ENCODE peak calls at places on chromosome 18, in ten cellular contexts. One of them, this sample, is unnamed.

GRCh38 chr18:58109251-58109650 is 65.2 kb downstream of the NEDD4L start:
- DNase-seq in endothelial cell of umbilical vein: no peak
- DNase-seq in heart left ventricle: no peak
- DNase-seq in AG04450: no peak
- DNase-seq in thyroid gland: no peak
- DNase-seq in psoas muscle: no peak
- DNase-seq in choroid plexus epithelial cell: no peak
- DNase-seq in epithelial cell of esophagus: no peak
- DNase-seq in AG10803: no peak
- DNase-seq in fibroblast of lung: no peak
- DNase-seq in this sample: no peak

GRCh38 chr18:59662008-59662701 is 35.1 kb downstream of the CCBE1 start:
- DNase-seq in choroid plexus epithelial cell: peak
- DNase-seq in fibroblast of lung: peak
- DNase-seq in endothelial cell of umbilical vein: no peak
- DNase-seq in psoas muscle: no peak
- DNase-seq in AG04450: no peak
- DNase-seq in epithelial cell of esophagus: peak
- DNase-seq in thyroid gland: no peak
- DNase-seq in AG10803: peak
- DNase-seq in heart left ventricle: no peak
- DNase-seq in this sample: peak

GRCh38 chr18:8998481-8999217 is 103.8 kb upstream of the NDUFV2 start:
- DNase-seq in endothelial cell of umbilical vein: no peak
- DNase-seq in AG10803: peak
- DNase-seq in choroid plexus epithelial cell: peak
- DNase-seq in epithelial cell of esophagus: peak
- DNase-seq in AG04450: no peak
- DNase-seq in thyroid gland: no peak
- DNase-seq in psoas muscle: no peak
- DNase-seq in fibroblast of lung: peak
- DNase-seq in heart left ventricle: no peak
- DNase-seq in this sample: no peak

GRCh38 chr18:9082763-9083510 is 19.6 kb upstream of the NDUFV2 start:
- DNase-seq in fibroblast of lung: no peak
- DNase-seq in heart left ventricle: no peak
- DNase-seq in choroid plexus epithelial cell: no peak
- DNase-seq in epithelial cell of esophagus: no peak
- DNase-seq in AG10803: no peak
- DNase-seq in AG04450: no peak
- DNase-seq in psoas muscle: no peak
- DNase-seq in endothelial cell of umbilical vein: no peak
- DNase-seq in thyroid gland: peak
- DNase-seq in this sample: no peak

GRCh38 chr18:39835303-39836030 is 2119.6 kb upstream of the PIK3C3 start:
- DNase-seq in heart left ventricle: no peak
- DNase-seq in epithelial cell of esophagus: peak
- DNase-seq in AG10803: no peak
- DNase-seq in thyroid gland: no peak
- DNase-seq in psoas muscle: no peak
- DNase-seq in fibroblast of lung: peak
- DNase-seq in endothelial cell of umbilical vein: no peak
- DNase-seq in choroid plexus epithelial cell: peak
- DNase-seq in AG04450: no peak
- DNase-seq in this sample: peak

GRCh38 chr18:34871435-34871834 is 161.3 kb downstream of the DTNA start:
- DNase-seq in fibroblast of lung: no peak
- DNase-seq in thyroid gland: no peak
- DNase-seq in AG10803: no peak
- DNase-seq in choroid plexus epithelial cell: peak
- DNase-seq in AG04450: no peak
- DNase-seq in heart left ventricle: no peak
- DNase-seq in epithelial cell of esophagus: no peak
- DNase-seq in endothelial cell of umbilical vein: no peak
- DNase-seq in psoas muscle: no peak
- DNase-seq in this sample: no peak

GRCh38 chr18:79458131-79458838 is 62.6 kb downstream of the NFATC1 start:
- DNase-seq in thyroid gland: no peak
- DNase-seq in AG10803: peak
- DNase-seq in endothelial cell of umbilical vein: peak
- DNase-seq in AG04450: peak
- DNase-seq in epithelial cell of esophagus: peak
- DNase-seq in fibroblast of lung: peak
- DNase-seq in psoas muscle: peak
- DNase-seq in heart left ventricle: peak
- DNase-seq in choroid plexus epithelial cell: peak
- DNase-seq in this sample: peak

GRCh38 chr18:76619342-76620315 is 124.6 kb upstream of the ZNF516 start:
- DNase-seq in choroid plexus epithelial cell: peak
- DNase-seq in psoas muscle: peak
- DNase-seq in epithelial cell of esophagus: peak
- DNase-seq in AG10803: peak
- DNase-seq in endothelial cell of umbilical vein: no peak
- DNase-seq in fibroblast of lung: peak
- DNase-seq in AG04450: no peak
- DNase-seq in thyroid gland: peak
- DNase-seq in heart left ventricle: peak
- DNase-seq in this sample: peak

GRCh38 chr18:77062518-77063003 is 70.0 kb downstream of the MBP start:
- DNase-seq in epithelial cell of esophagus: no peak
- DNase-seq in psoas muscle: no peak
- DNase-seq in thyroid gland: peak
- DNase-seq in AG04450: peak
- DNase-seq in AG10803: peak
- DNase-seq in choroid plexus epithelial cell: peak
- DNase-seq in heart left ventricle: no peak
- DNase-seq in endothelial cell of umbilical vein: no peak
- DNase-seq in fibroblast of lung: peak
- DNase-seq in this sample: peak

GRCh38 chr18:48896875-48897511 is 53.8 kb downstream of the SMAD7 start:
- DNase-seq in endothelial cell of umbilical vein: peak
- DNase-seq in psoas muscle: no peak
- DNase-seq in epithelial cell of esophagus: no peak
- DNase-seq in AG04450: no peak
- DNase-seq in fibroblast of lung: peak
- DNase-seq in choroid plexus epithelial cell: peak
- DNase-seq in thyroid gland: peak
- DNase-seq in AG10803: peak
- DNase-seq in heart left ventricle: peak
- DNase-seq in this sample: no peak

GRCh38 chr18:79387615-79388014 is 8.1 kb upstream of the NFATC1 start:
- DNase-seq in AG10803: no peak
- DNase-seq in fibroblast of lung: no peak
- DNase-seq in epithelial cell of esophagus: no peak
- DNase-seq in heart left ventricle: no peak
- DNase-seq in thyroid gland: no peak
- DNase-seq in endothelial cell of umbilical vein: no peak
- DNase-seq in choroid plexus epithelial cell: no peak
- DNase-seq in AG04450: no peak
- DNase-seq in psoas muscle: no peak
- DNase-seq in this sample: no peak

GRCh38 chr18:57029761-57030160 is 117.1 kb upstream of the BOD1L2 start:
- DNase-seq in thyroid gland: no peak
- DNase-seq in AG10803: no peak
- DNase-seq in psoas muscle: no peak
- DNase-seq in choroid plexus epithelial cell: peak
- DNase-seq in AG04450: no peak
- DNase-seq in fibroblast of lung: no peak
- DNase-seq in heart left ventricle: no peak
- DNase-seq in epithelial cell of esophagus: peak
- DNase-seq in endothelial cell of umbilical vein: no peak
- DNase-seq in this sample: no peak

GRCh38 chr18:63317982-63318881 is 1.3 kb downstream of the BCL2 start:
- DNase-seq in thyroid gland: peak
- DNase-seq in endothelial cell of umbilical vein: no peak
- DNase-seq in AG04450: no peak
- DNase-seq in choroid plexus epithelial cell: peak
- DNase-seq in epithelial cell of esophagus: peak
- DNase-seq in psoas muscle: peak
- DNase-seq in heart left ventricle: peak
- DNase-seq in fibroblast of lung: no peak
- DNase-seq in AG10803: no peak
- DNase-seq in this sample: no peak

GRCh38 chr18:79570266-79571201 is 109.1 kb upstream of the CTDP1 start:
- DNase-seq in AG10803: peak
- DNase-seq in fibroblast of lung: peak
- DNase-seq in choroid plexus epithelial cell: peak
- DNase-seq in epithelial cell of esophagus: peak
- DNase-seq in AG04450: peak
- DNase-seq in endothelial cell of umbilical vein: no peak
- DNase-seq in thyroid gland: peak
- DNase-seq in psoas muscle: peak
- DNase-seq in heart left ventricle: no peak
- DNase-seq in this sample: peak

GRCh38 chr18:64103979-64104378 is 44.9 kb downstream of the LINC00305 start:
- DNase-seq in AG10803: no peak
- DNase-seq in fibroblast of lung: no peak
- DNase-seq in thyroid gland: no peak
- DNase-seq in AG04450: no peak
- DNase-seq in heart left ventricle: no peak
- DNase-seq in endothelial cell of umbilical vein: no peak
- DNase-seq in psoas muscle: no peak
- DNase-seq in choroid plexus epithelial cell: peak
- DNase-seq in epithelial cell of esophagus: no peak
- DNase-seq in this sample: no peak

GRCh38 chr18:51668632-51669031 is 471.2 kb upstream of the MEX3C start:
- DNase-seq in epithelial cell of esophagus: no peak
- DNase-seq in AG10803: no peak
- DNase-seq in thyroid gland: no peak
- DNase-seq in AG04450: no peak
- DNase-seq in psoas muscle: no peak
- DNase-seq in endothelial cell of umbilical vein: no peak
- DNase-seq in fibroblast of lung: no peak
- DNase-seq in heart left ventricle: no peak
- DNase-seq in choroid plexus epithelial cell: no peak
- DNase-seq in this sample: no peak

GRCh38 chr18:51664236-51664635 is 466.8 kb upstream of the MEX3C start:
- DNase-seq in endothelial cell of umbilical vein: no peak
- DNase-seq in epithelial cell of esophagus: no peak
- DNase-seq in fibroblast of lung: no peak
- DNase-seq in choroid plexus epithelial cell: no peak
- DNase-seq in psoas muscle: no peak
- DNase-seq in thyroid gland: no peak
- DNase-seq in heart left ventricle: no peak
- DNase-seq in AG10803: no peak
- DNase-seq in AG04450: no peak
- DNase-seq in this sample: no peak

GRCh38 chr18:51668101-51668500 is 470.6 kb upstream of the MEX3C start:
- DNase-seq in psoas muscle: peak
- DNase-seq in AG10803: peak
- DNase-seq in epithelial cell of esophagus: peak
- DNase-seq in choroid plexus epithelial cell: peak
- DNase-seq in AG04450: peak
- DNase-seq in endothelial cell of umbilical vein: peak
- DNase-seq in thyroid gland: peak
- DNase-seq in fibroblast of lung: peak
- DNase-seq in heart left ventricle: peak
- DNase-seq in this sample: peak

GRCh38 chr18:51666717-51667320 is 469.3 kb upstream of the MEX3C start:
- DNase-seq in fibroblast of lung: peak
- DNase-seq in psoas muscle: peak
- DNase-seq in heart left ventricle: peak
- DNase-seq in epithelial cell of esophagus: peak
- DNase-seq in AG04450: no peak
- DNase-seq in choroid plexus epithelial cell: peak
- DNase-seq in endothelial cell of umbilical vein: no peak
- DNase-seq in AG10803: peak
- DNase-seq in thyroid gland: peak
- DNase-seq in this sample: peak
- H3K4me3 ChIP-seq in fibroblast of lung: no peak
- H3K4me3 ChIP-seq in psoas muscle: no peak
- H3K4me3 ChIP-seq in heart left ventricle: no peak
- H3K4me3 ChIP-seq in epithelial cell of esophagus: no peak
- H3K4me3 ChIP-seq in AG04450: no peak
- H3K4me3 ChIP-seq in choroid plexus epithelial cell: no peak
- H3K4me3 ChIP-seq in endothelial cell of umbilical vein: no peak
- H3K4me3 ChIP-seq in AG10803: no peak
- H3K4me3 ChIP-seq in thyroid gland: no peak
- H3K4me3 ChIP-seq in this sample: no peak

DNA sequence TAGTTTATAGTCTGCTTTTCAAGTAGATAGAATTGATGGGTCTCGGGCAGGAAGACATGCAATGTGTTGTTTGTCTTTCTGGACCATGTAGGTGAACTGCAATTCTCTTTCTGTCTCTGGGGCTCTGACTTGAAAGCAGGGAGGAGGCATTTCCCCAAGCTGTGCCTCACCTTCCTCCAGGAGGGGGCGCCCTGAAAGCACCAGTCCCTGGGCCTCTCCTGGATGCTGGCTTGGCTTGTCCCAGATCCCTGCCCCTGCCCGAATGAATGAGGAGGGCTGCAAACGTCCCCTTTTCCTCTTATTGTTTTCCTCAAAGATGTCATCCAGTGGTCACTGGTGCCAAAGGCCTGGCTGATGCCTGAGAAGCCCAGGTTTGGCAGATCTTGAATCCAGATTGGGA is 270.6 kb downstream of the CELF4 start:
- DNase-seq in endothelial cell of umbilical vein: peak
- DNase-seq in thyroid gland: peak
- DNase-seq in AG10803: peak
- DNase-seq in epithelial cell of esophagus: peak
- DNase-seq in heart left ventricle: no peak
- DNase-seq in choroid plexus epithelial cell: peak
- DNase-seq in fibroblast of lung: no peak
- DNase-seq in psoas muscle: no peak
- DNase-seq in AG04450: no peak
- DNase-seq in this sample: no peak
- TF ChIP-seq CTCF in endothelial cell of umbilical vein: peak
- TF ChIP-seq CTCF in thyroid gland: no peak
- TF ChIP-seq CTCF in AG10803: peak
- TF ChIP-seq CTCF in epithelial cell of esophagus: peak
- TF ChIP-seq CTCF in heart left ventricle: no peak
- TF ChIP-seq CTCF in choroid plexus epithelial cell: peak
- TF ChIP-seq CTCF in fibroblast of lung: no peak
- TF ChIP-seq CTCF in psoas muscle: no peak
- TF ChIP-seq CTCF in AG04450: peak
- TF ChIP-seq CTCF in this sample: peak

GRCh38 chr18:22171839-22172582 is 2.6 kb downstream of the GATA6 start:
- DNase-seq in thyroid gland: no peak
- DNase-seq in AG10803: no peak
- DNase-seq in epithelial cell of esophagus: peak
- DNase-seq in fibroblast of lung: no peak
- DNase-seq in choroid plexus epithelial cell: no peak
- DNase-seq in heart left ventricle: peak
- DNase-seq in endothelial cell of umbilical vein: no peak
- DNase-seq in psoas muscle: no peak
- DNase-seq in AG04450: no peak
- DNase-seq in this sample: no peak
- H3K4me3 ChIP-seq in thyroid gland: no peak
- H3K4me3 ChIP-seq in AG10803: peak
- H3K4me3 ChIP-seq in epithelial cell of esophagus: no peak
- H3K4me3 ChIP-seq in fibroblast of lung: peak
- H3K4me3 ChIP-seq in choroid plexus epithelial cell: peak
- H3K4me3 ChIP-seq in heart left ventricle: peak
- H3K4me3 ChIP-seq in endothelial cell of umbilical vein: peak
- H3K4me3 ChIP-seq in psoas muscle: peak
- H3K4me3 ChIP-seq in AG04450: peak
- H3K4me3 ChIP-seq in this sample: peak

GRCh38 chr18:66495844-66496243 is 108.0 kb downstream of the CDH19 start:
- DNase-seq in thyroid gland: peak
- DNase-seq in AG10803: no peak
- DNase-seq in heart left ventricle: peak
- DNase-seq in psoas muscle: peak
- DNase-seq in epithelial cell of esophagus: peak
- DNase-seq in fibroblast of lung: peak
- DNase-seq in AG04450: no peak
- DNase-seq in choroid plexus epithelial cell: peak
- DNase-seq in endothelial cell of umbilical vein: peak
- DNase-seq in this sample: peak
- TF ChIP-seq CTCF in thyroid gland: peak
- TF ChIP-seq CTCF in AG10803: no peak
- TF ChIP-seq CTCF in heart left ventricle: peak
- TF ChIP-seq CTCF in psoas muscle: peak
- TF ChIP-seq CTCF in epithelial cell of esophagus: peak
- TF ChIP-seq CTCF in fibroblast of lung: no peak
- TF ChIP-seq CTCF in AG04450: no peak
- TF ChIP-seq CTCF in choroid plexus epithelial cell: peak
- TF ChIP-seq CTCF in endothelial cell of umbilical vein: peak
- TF ChIP-seq CTCF in this sample: peak